ENCODE peak calls at places on chromosomes 4 and X, in four cellular contexts. A, M, U and L are unnamed samples.

GRCh38 chr4:125389713-125390112 is 75.0 kb downstream of the FAT4 start:
- DNase-seq in A (no peak), M (no peak), U (no peak), L (no peak)

GRCh38 chrX:28189011-28189410 is 207.8 kb upstream of the DCAF8L1 start:
- DNase-seq in U (no peak), A (no peak), M (no peak), L (peak)

GRCh38 chr4:102500371-102501175 is 586 bp upstream of the NFKB1 start:
- DNase-seq in A (peak), M (no peak), U (peak), L (no peak)

GRCh38 chrX:72088761-72089160 is 43.0 kb downstream of the RTL5 start:
- DNase-seq in A (no peak), U (no peak), M (no peak), L (no peak)

GRCh38 chr4:152342293-152342692 is 193.6 kb downstream of the FBXW7 start:
- DNase-seq in A (peak), U (no peak), M (no peak), L (no peak)

GRCh38 chr4:3267576-3268394 is 18.8 kb downstream of the MSANTD1 start:
- DNase-seq in A (no peak), M (no peak), U (no peak), L (no peak)

GRCh38 chr4:113222431-113222979 is 173.1 kb downstream of the ANK2 start:
- DNase-seq in U (no peak), M (no peak), A (no peak), L (no peak)

GRCh38 chr4:165838575-165838974 is 34.5 kb upstream of the TLL1 start:
- DNase-seq in A (no peak), M (no peak), U (no peak), L (no peak)

GRCh38 chr4:112823141-112823540 is 186.2 kb downstream of the LARP7 start:
- DNase-seq in U (no peak), A (no peak), M (no peak), L (no peak)

GRCh38 chr4:26813698-26814097 is 46.9 kb upstream of the STIM2 start:
- DNase-seq in U (no peak), M (no peak), A (no peak), L (no peak)

GRCh38 chr4:915041-915474 is 17.1 kb downstream of the GAK start:
- DNase-seq in A (no peak), U (no peak), M (no peak), L (no peak)

GRCh38 chr4:122665148-122665547 is 44.3 kb upstream of the IL21 start:
- DNase-seq in A (no peak), U (no peak), M (no peak), L (no peak)

GRCh38 chrX:151505796-151506195 is 57.7 kb upstream of the PASD1 start:
- DNase-seq in U (peak), A (peak), M (no peak), L (peak)

GRCh38 chrX:77749695-77750094 is 36.3 kb downstream of the ATRX start:
- DNase-seq in U (no peak), A (no peak), M (no peak), L (peak)

GRCh38 chr4:128553665-128554515 is 255.6 kb upstream of the JADE1 start:
- DNase-seq in U (no peak), A (no peak), M (no peak), L (peak)

GRCh38 chr4:13547563-13548041 is 3.3 kb upstream of the NKX3-2 start:
- DNase-seq in M (no peak), A (no peak), U (no peak), L (no peak)

GRCh38 chrX:67207912-67208311 is 335.9 kb upstream of the AR start:
- DNase-seq in A (no peak), U (no peak), M (no peak), L (no peak)

GRCh38 chr4:150385606-150386005 is 196.3 kb upstream of the MAB21L2 start:
- DNase-seq in A (no peak), M (no peak), U (no peak), L (no peak)

GRCh38 chr4:126850286-126850685 is 782.5 kb upstream of the INTU start:
- DNase-seq in U (peak), A (no peak), M (no peak), L (peak)

GRCh38 chrX:118872102-118872566 is 48.5 kb downstream of the ZCCHC12 start:
- DNase-seq in U (no peak), A (no peak), M (no peak), L (no peak)

GRCh38 chr4:25928320-25928955 is 14.4 kb downstream of the SMIM20 start:
- DNase-seq in A (no peak), U (no peak), M (no peak), L (no peak)

GRCh38 chr4:182916483-182917181 is 554 bp downstream of the DCTD start:
- DNase-seq in U (no peak), M (no peak), A (no peak), L (peak)

GRCh38 chr4:176001171-176002006 is 64.3 kb upstream of the WDR17 start:
- DNase-seq in M (no peak), U (no peak), A (no peak), L (peak)

GRCh38 chr4:181219783-181220416 is 1023.3 kb upstream of the TENM3 start:
- DNase-seq in A (no peak), M (no peak), U (no peak), L (no peak)

GRCh38 chrX:130902446-130902782 is 595 bp downstream of the ENOX2 start:
- DNase-seq in A (no peak), U (no peak), M (no peak), L (no peak)

GRCh38 chrX:114500622-114501021 is 83.3 kb upstream of the HTR2C start:
- DNase-seq in U (no peak), A (no peak), M (no peak), L (no peak)

GRCh38 chr4:74370912-74371311 is 6.0 kb downstream of the EREG start:
- DNase-seq in M (no peak), A (peak), U (peak), L (peak)

GRCh38 chr4:26753642-26754041 is 107.0 kb upstream of the STIM2 start:
- DNase-seq in A (no peak), M (no peak), U (no peak), L (no peak)

GRCh38 chr4:55251896-55252295 is 94.1 kb upstream of the SRD5A3 start:
- DNase-seq in U (no peak), A (no peak), M (no peak), L (no peak)

GRCh38 chrX:1246816-1247215 is 21.8 kb upstream of the CSF2RA start:
- DNase-seq in U (peak), M (peak), A (peak), L (peak)

GRCh38 chrX:73668779-73669178 is 105.8 kb downstream of the CHIC1 start:
- DNase-seq in A (no peak), U (no peak), M (no peak), L (no peak)

GRCh38 chrX:103845165-103845653 is 13.2 kb upstream of the RAB9B start:
- DNase-seq in U (peak), M (peak), A (peak), L (peak)

GRCh38 chrX:43970528-43970927 is 2.7 kb downstream of the NDP start:
- DNase-seq in A (no peak), M (no peak), U (no peak), L (no peak)

GRCh38 chr4:40826821-40827220 is 77.1 kb downstream of the NSUN7 start:
- DNase-seq in U (no peak), M (no peak), A (no peak), L (no peak)

GRCh38 chrX:47560179-47560830 is 700 bp upstream of the ARAF start:
- DNase-seq in M (no peak), A (no peak), U (no peak), L (no peak)
- TF ChIP-seq POLR2AphosphoS2 in M (no peak), A (no peak), U (no peak), L (no peak)

GRCh38 chr4:168654206-168655174 is 157.6 kb downstream of the PALLD start:
- DNase-seq in U (no peak), A (no peak), M (no peak), L (no peak)
- TF ChIP-seq SMC3 in U (no peak), A (no peak), M (no peak), L (no peak)

GRCh38 chr4:10180927-10181744 is 64.5 kb upstream of the WDR1 start:
- DNase-seq in A (no peak), U (peak), M (no peak), L (no peak)
- TF ChIP-seq POLR2AphosphoS2 in A (no peak), U (peak), M (no peak), L (no peak)

GRCh38 chr4:109989044-109989443 is 76.4 kb downstream of the EGF start:
- DNase-seq in M (no peak), A (no peak), U (no peak), L (no peak)
- TF ChIP-seq SMC3 in M (no peak), A (no peak), U (no peak), L (no peak)

DNA sequence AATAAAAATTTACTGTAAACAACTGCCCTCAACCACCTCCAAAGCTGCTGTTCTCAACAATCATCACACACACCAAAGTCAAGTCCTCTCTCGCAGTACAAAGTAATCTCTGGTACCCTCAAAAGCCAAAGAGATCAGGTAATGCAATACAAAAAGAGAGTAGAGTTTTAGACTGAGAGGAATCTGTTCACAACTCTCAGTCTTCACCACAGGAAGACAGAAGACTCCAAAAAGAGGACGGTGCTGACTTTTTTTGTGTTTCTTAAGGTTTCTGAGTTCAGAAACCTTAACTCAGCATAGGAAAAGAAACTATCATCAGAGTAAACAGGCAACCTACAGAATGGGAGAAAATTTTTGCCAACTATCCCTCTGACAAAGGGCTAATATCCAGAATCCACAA is 1072.3 kb upstream of the DIAPH2 start:
- DNase-seq in M (no peak), A (no peak), U (no peak), L (no peak)
- TF ChIP-seq POLR2AphosphoS2 in M (no peak), A (no peak), U (no peak), L (no peak)

DNA sequence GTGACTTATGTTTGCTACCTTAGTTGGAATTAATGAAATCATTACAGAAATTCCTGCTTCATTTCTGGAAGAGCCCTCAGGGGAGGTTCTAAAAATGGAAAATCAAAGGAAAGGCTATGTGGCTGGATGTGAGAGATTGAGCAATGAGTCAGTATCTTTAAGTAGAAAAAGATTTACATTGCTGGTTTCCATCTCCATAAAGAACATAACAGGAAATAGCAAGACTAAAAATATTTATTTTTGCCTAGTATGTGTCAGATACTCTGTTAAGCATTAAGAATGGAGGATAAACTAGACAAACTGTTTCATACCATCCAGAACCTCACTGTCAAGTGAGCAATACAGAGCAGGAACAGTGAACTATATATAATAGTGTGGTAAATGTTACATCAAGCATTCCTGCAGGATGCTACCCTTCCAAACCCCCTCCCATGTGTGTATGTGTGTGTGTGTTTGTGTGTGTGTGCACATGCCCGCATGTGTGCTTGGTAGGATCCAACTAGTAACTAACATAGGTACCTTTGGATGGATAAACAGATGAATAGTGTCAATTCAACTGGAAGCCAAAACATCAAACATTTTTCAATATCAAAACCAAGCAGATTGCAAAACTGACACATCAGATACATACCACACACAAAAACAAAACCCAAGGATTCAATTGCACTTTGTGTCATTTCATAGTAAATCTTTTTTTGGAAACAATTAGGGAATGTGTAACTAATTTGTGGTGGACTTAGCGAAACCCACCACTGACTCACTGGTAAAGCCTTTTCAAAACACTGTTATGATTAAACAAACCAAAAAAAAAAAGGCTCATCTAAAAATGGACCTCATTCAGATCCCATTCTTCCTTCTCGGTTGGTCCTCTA is 223.4 kb downstream of the SHROOM3 start:
- DNase-seq in A (no peak), U (no peak), M (no peak), L (no peak)
- TF ChIP-seq SMC3 in A (no peak), U (no peak), M (no peak), L (no peak)

DNA sequence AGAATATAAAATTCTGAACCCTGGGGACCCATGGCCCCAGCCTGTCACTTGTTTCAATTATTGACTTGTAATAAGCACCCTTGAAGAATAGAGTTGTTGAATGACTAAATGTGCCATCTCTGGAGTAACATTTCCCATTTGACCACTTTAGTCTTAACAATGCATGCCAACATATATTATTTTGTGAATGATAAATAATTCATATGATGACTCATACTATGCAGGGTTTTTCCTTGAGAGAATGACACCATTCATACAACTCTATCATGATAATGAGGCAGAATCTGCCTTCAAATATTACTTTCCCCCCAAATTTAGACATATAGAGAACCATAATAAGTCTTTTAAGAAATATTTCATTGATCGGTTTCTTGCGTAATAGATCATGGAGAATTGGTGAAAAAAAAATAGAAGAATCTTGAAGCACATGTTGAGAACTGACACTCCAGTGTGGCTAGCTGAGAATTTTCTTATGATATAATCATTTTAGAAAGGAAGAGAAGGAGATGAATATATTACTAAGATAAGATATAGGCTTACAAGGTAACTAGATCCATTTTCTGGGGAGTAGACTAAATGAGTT is 404.5 kb downstream of the GRXCR1 start:
- DNase-seq in M (no peak), U (no peak), A (no peak), L (no peak)
- TF ChIP-seq POLR2AphosphoS2 in M (no peak), U (no peak), A (no peak), L (no peak)